ENCODE peak calls at places on chromosomes 6 and 20, in six cellular contexts. O, Q, F, V, B and C are unnamed samples.

GRCh38 chr20:6502219-6502618 is 265.3 kb upstream of the BMP2 start:
- DNase-seq in O (no peak), Q (no peak), F (no peak), V (no peak), B (no peak), C (no peak)

GRCh38 chr6:135481786-135482369 is 15.7 kb downstream of the AHI1 start:
- DNase-seq in O (no peak), Q (no peak), F (no peak), V (peak; percentile 13), B (peak; percentile 19), C (no peak)

GRCh38 chr6:133166706-133167105 is 74.5 kb upstream of the EYA4 start:
- DNase-seq in O (no peak), Q (no peak), F (no peak), V (no peak), B (peak; percentile 20), C (no peak)

GRCh38 chr6:12075067-12075563 is 63.0 kb downstream of the HIVEP1 start:
- DNase-seq in O (peak; percentile 45), Q (no peak), F (no peak), V (no peak), B (no peak), C (no peak)

GRCh38 chr20:52933867-52934266 is 38.3 kb upstream of the TSHZ2 start:
- DNase-seq in O (no peak), Q (no peak), F (no peak), V (no peak), B (no peak), C (no peak)

GRCh38 chr6:90284236-90284744 is 12.4 kb downstream of the BACH2 start:
- DNase-seq in O (peak; percentile 91), Q (no peak), F (no peak), V (peak; percentile 56), B (peak; percentile 95), C (peak; percentile 83)

GRCh38 chr6:2857580-2858337 is 16.1 kb upstream of the SERPINB1 start:
- DNase-seq in O (no peak), Q (peak; percentile 83), F (peak; percentile 50), V (no peak), B (peak; percentile 64), C (no peak)

GRCh38 chr6:164612731-164613130 is 696.7 kb downstream of the C6orf118 start:
- DNase-seq in O (no peak), Q (no peak), F (no peak), V (peak; percentile 33), B (no peak), C (no peak)

GRCh38 chr6:126721581-126722145 is 381.7 kb downstream of the CENPW start:
- DNase-seq in O (peak; percentile 76), Q (no peak), F (no peak), V (no peak), B (peak; percentile 95), C (peak; percentile 87)

GRCh38 chr6:10409766-10410209 is 5.1 kb downstream of the TFAP2A start:
- DNase-seq in O (peak; percentile 33), Q (no peak), F (no peak), V (peak; percentile 39), B (no peak), C (no peak)

GRCh38 chr6:136967874-136968752 is 46.0 kb downstream of the SLC35D3 start:
- DNase-seq in O (peak; percentile 64), Q (peak; percentile 61), F (peak; percentile 78), V (peak; percentile 79), B (peak; percentile 58), C (peak; percentile 8)

GRCh38 chr6:3939964-3940363 is 90.8 kb downstream of the FAM50B start:
- DNase-seq in O (no peak), Q (no peak), F (no peak), V (no peak), B (peak; percentile 84), C (no peak)

GRCh38 chr6:1335367-1336037 is 23.6 kb downstream of the FOXQ1 start:
- DNase-seq in O (peak; percentile 97), Q (no peak), F (peak; percentile 59), V (no peak), B (peak; percentile 76), C (peak; percentile 54)

GRCh38 chr6:117504478-117505144 is 22.1 kb downstream of the DCBLD1 start:
- DNase-seq in O (no peak), Q (no peak), F (no peak), V (peak; percentile 13), B (no peak), C (no peak)

GRCh38 chr20:63367446-63368055 is 6.4 kb upstream of the CHRNA4 start:
- DNase-seq in O (no peak), Q (no peak), F (no peak), V (peak; percentile 78), B (no peak), C (no peak)

GRCh38 chr6:120826253-120826652 is 508.0 kb downstream of the TBC1D32 start:
- DNase-seq in O (peak; percentile 9), Q (no peak), F (peak; percentile 34), V (peak; percentile 47), B (no peak), C (no peak)

GRCh38 chr20:14582855-14583254 is 245.4 kb upstream of the FLRT3 start:
- DNase-seq in O (peak; percentile 72), Q (no peak), F (no peak), V (no peak), B (no peak), C (peak; percentile 58)

GRCh38 chr6:167306401-167306998 is 15.4 kb downstream of the UNC93A start:
- DNase-seq in O (no peak), Q (no peak), F (no peak), V (no peak), B (no peak), C (no peak)

GRCh38 chr6:123062645-123063044 is 66.6 kb downstream of the CLVS2 start:
- DNase-seq in O (no peak), Q (no peak), F (no peak), V (peak; percentile 42), B (no peak), C (no peak)

GRCh38 chr6:113340371-113340770 is 516.8 kb upstream of the MARCKS start:
- DNase-seq in O (no peak), Q (no peak), F (no peak), V (no peak), B (no peak), C (no peak)

GRCh38 chr6:42511803-42512422 is 51.9 kb upstream of the UBR2 start:
- DNase-seq in O (no peak), Q (no peak), F (no peak), V (no peak), B (peak; percentile 72), C (no peak)

GRCh38 chr20:48458003-48458377 is 369.8 kb downstream of the PREX1 start:
- DNase-seq in O (no peak), Q (no peak), F (no peak), V (peak; percentile 25), B (no peak), C (no peak)

GRCh38 chr6:37878150-37878710 is 58.7 kb downstream of the ZFAND3 start:
- DNase-seq in O (no peak), Q (no peak), F (no peak), V (no peak), B (peak; percentile 42), C (no peak)

GRCh38 chr6:24876496-24877465 is 59.0 kb downstream of the RIPOR2 start:
- DNase-seq in O (no peak), Q (no peak), F (no peak), V (peak; percentile 20), B (no peak), C (no peak)
- H3K4me3 ChIP-seq in O (no peak overlapping the region), Q (no peak overlapping the region), F (no peak overlapping the region), V (no peak overlapping the region), B (no peak overlapping the region), C (no peak overlapping the region)

GRCh38 chr6:148513145-148514071 is 170.8 kb downstream of the SASH1 start:
- DNase-seq in O (no peak), Q (peak; percentile 62), F (no peak), V (no peak), B (peak; percentile 63), C (no peak)

GRCh38 chr6:148509152-148509571 is 166.5 kb downstream of the SASH1 start:
- DNase-seq in O (no peak), Q (no peak), F (no peak), V (no peak), B (peak; percentile 74), C (no peak)

GRCh38 chr6:148508401-148509151 is 165.9 kb downstream of the SASH1 start:
- DNase-seq in O (peak; percentile 58), Q (no peak), F (no peak), V (peak; percentile 84), B (peak; percentile 83), C (no peak)

GRCh38 chr6:148507774-148508173 is 165.1 kb downstream of the SASH1 start:
- DNase-seq in O (no peak), Q (no peak), F (no peak), V (peak; percentile 17), B (peak; percentile 71), C (no peak)

DNA sequence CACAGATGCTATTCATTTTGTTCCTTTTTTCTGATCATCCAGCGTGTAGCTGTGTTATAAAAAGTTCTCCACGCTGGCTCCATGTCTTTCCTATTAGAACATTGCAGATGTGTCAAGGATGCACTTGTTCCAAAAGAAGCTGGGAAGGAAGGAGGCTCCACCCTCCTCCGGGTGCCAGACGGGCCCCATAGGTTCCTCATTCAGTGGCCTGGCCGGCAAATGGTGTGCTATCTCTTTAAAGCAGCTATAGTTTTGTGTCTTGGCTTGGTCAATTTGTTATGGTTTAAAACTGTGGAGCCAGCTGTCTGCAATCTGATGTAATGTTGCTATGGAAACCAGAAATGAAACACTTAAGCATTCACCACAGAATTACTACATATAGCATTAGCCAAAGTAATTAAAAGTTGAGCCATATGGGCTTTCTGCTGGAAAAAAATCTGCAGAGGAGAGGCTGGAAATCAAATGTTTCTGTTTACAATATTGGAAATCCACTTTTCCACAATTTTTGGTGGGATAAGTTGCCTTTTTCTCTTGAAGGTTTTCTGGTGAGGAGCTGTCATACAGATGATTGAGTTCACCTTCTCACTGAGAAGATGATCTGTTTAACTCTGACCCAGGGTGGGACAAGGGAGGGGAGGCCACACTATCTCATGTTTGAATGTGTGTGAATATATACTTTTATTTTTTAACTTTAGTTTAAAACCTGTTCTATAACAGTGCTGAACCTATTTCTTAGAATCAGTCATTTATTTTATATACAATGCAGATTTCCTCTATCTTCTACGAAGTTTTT is 167.3 kb downstream of the SASH1 start:
- DNase-seq in O (peak; percentile 79), Q (peak; percentile 60), F (peak; percentile 44), V (no peak), B (peak; percentile 99), C (peak; percentile 96)
- H3K4me3 ChIP-seq in O (no peak overlapping the region), Q (peak overlapping the region; percentile 59), F (no peak overlapping the region), V (peak overlapping the region; percentile 52), B (peak overlapping the region; percentile 60), C (peak overlapping the region; percentile 44)

GRCh38 chr6:26122005-26122388 is 34.8 kb downstream of the HFE start:
- DNase-seq in O (no peak), Q (no peak), F (no peak), V (no peak), B (no peak), C (no peak)
- H3K4me3 ChIP-seq in O (no peak overlapping the region), Q (no peak overlapping the region), F (no peak overlapping the region), V (peak overlapping the region; percentile 94), B (no peak overlapping the region), C (no peak overlapping the region)

DNA sequence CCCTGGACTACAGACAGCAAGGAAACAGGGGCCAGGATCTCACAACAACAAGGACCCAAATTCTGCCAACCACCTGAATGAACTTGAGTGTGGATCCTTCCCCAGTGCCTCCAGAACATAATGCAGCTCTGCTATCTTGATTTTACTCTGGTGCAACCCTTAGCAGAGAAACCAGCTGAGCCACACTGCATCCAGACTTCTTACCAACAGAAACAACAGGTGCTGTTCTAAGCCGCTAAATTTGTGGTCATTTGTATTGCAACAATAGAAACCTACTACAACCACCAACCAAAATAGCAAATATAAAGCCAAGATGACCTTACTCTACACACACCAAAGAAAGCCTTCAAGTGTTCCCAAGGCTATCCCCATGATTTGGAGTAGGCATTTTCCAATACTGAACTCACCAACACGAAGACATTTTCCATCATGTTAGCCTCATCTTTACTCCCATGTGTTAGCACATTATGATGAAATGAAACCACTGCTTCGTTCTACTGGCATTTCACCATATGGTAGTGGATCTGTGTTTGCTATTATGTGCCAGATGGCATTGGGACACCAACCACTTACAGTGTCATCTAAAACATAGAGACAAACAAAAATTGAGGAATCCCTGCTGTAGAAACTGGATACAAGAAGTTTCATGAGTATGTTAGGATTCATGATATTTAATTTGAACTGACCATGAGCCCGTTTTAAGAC is 249.8 kb upstream of the ID4 start:
- DNase-seq in O (no peak), Q (no peak), F (no peak), V (no peak), B (no peak), C (no peak)
- H3K4me3 ChIP-seq in O (no peak overlapping the region), Q (no peak overlapping the region), F (no peak overlapping the region), V (no peak overlapping the region), B (no peak overlapping the region), C (no peak overlapping the region)